ENCODE peak calls at places on chromosomes 6 and 20, in six cellular contexts. S is upper lobe of left lung, P is GM12891, O is HL-60, A is prostate gland, H is esophagus muscularis mucosa. I is an unnamed sample.

GRCh38 chr20:54940471-54940870 is 465.1 kb downstream of the DOK5 start:
- DNase-seq in S (no peak), P (no peak), O (no peak), A (no peak), H (no peak), I (no peak)

GRCh38 chr6:40755046-40755681 is 168.0 kb upstream of the LRFN2 start:
- DNase-seq in S (no peak), P (no peak), O (no peak), A (no peak), H (no peak), I (no peak)

GRCh38 chr20:38073307-38074010 is 39.9 kb downstream of the RPRD1B start:
- DNase-seq in S (peak; percentile 71), P (no peak), O (no peak), A (peak; percentile 44), H (peak; percentile 94), I (no peak)

GRCh38 chr6:154721460-154721859 is 11.8 kb upstream of the SCAF8 start:
- DNase-seq in S (no peak), P (no peak), O (no peak), A (no peak), H (no peak), I (no peak)

GRCh38 chr6:6712258-6712978 is 123.9 kb downstream of the LY86 start:
- DNase-seq in S (peak; percentile 80), P (no peak), O (peak; percentile 91), A (no peak), H (no peak), I (no peak)

GRCh38 chr6:45717027-45717426 is 298.6 kb downstream of the CLIC5 start:
- DNase-seq in S (no peak), P (no peak), O (no peak), A (no peak), H (no peak), I (no peak)

GRCh38 chr6:169250660-169251059 is 3.0 kb downstream of the THBS2 start:
- DNase-seq in S (no peak), P (no peak), O (no peak), A (no peak), H (no peak), I (no peak)

GRCh38 chr20:15703171-15703911 is 869.9 kb downstream of the KIF16B start:
- DNase-seq in S (no peak), P (no peak), O (no peak), A (no peak), H (no peak), I (no peak)

GRCh38 chr20:20820104-20820503 is 107.7 kb upstream of the RALGAPA2 start:
- DNase-seq in S (peak; percentile 47), P (no peak), O (no peak), A (no peak), H (no peak), I (no peak)

DNA sequence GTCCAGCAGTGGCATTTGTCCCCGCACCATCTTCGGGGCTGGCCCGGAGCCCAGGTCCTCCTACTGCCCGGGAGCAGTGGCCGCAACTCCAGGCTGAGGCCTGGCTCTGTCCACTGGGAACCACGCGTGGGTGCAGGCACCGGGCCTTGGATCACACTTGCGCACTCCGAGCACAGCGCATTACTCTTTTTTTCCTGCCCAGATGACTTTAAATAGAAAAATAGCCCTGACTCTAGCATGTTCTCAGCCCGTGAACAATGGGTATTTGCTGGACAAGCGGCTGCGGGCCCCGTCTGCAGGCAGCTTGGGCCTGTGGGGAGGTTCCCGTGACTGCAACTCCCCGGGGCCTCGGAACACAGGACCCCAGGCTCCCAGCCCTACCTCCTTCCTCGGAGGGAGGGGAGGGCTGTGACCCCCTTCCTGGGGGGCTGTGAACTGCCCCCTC is 162.2 kb downstream of the TBXT start:
- DNase-seq in S (no peak), P (no peak), O (no peak), A (no peak), H (peak; percentile 90), I (no peak)
- TF ChIP-seq POLR2AphosphoS5 in S (no peak), P (no peak), O (no peak), A (no peak), H (peak; percentile 28), I (no peak)

DNA sequence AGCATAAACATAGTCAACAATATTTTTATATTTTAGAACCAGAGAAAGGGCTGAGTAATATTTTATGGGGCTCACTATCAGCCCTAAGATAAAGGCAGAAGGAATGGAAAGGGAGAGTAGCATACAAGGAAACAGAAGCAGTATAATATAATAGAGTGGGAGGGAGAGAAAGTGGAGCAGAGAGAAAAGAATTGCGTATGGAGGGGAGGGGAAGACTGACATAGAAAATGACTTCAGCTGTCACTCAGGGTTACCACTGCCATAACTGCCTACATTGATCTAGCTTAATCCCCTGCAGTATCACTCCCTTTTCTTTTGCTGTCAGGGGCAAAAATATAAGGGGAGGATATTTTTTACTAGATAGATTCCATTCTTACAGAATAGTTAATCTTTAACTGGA is 1133.5 kb upstream of the MAP3K7 start:
- DNase-seq in S (no peak), P (no peak), O (no peak), A (no peak), H (no peak), I (no peak)
- TF ChIP-seq POLR2AphosphoS5 in S (no peak), P (no peak), O (no peak), A (no peak), H (no peak), I (no peak)

DNA sequence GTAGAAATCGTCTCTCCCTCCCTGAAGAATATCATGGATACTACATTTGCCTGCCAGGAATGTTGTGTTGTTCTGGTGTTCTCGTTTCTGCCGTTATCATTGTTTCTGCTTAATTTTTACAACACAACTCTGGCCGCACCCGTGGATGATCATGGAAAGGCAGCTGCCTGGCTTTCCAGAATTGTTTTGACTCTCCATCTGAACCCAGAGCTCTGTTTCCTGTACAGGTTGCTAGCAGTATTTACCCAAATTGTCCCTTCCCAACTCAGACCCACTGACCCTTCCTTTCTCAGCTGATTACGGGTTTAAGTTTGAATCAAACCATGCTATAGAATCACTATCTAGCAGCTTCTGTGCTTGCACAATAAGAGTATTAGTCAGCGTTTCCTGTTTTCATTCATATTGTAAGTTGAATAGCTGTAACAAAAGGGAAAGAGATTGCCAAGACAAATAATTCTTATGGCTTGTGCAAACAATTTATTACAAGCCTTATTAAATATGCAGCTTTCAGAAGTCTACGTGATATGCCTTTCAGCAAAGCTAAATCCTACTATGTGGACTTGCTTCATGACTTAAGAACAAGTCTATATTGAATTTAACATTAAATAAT is 139.0 kb downstream of the MTHFD1L start:
- DNase-seq in S (no peak), P (no peak), O (peak; percentile 43), A (peak; percentile 34), H (no peak), I (no peak)
- TF ChIP-seq POLR2AphosphoS5 in S (peak; percentile 29), P (no peak), O (no peak), A (peak; percentile 87), H (peak; percentile 50), I (no peak)

GRCh38 chr6:157091243-157091642 is 232.1 kb downstream of the TMEM242 start:
- DNase-seq in S (no peak), P (no peak), O (no peak), A (no peak), H (no peak), I (no peak)

GRCh38 chr6:157090736-157091135 is 232.6 kb downstream of the TMEM242 start:
- DNase-seq in S (no peak), P (no peak), O (no peak), A (no peak), H (no peak), I (no peak)

GRCh38 chr6:157088841-157089240 is 234.5 kb downstream of the TMEM242 start:
- DNase-seq in S (no peak), P (no peak), O (no peak), A (no peak), H (no peak), I (no peak)

GRCh38 chr6:157089258-157089657 is 234.1 kb downstream of the TMEM242 start:
- DNase-seq in S (no peak), P (no peak), O (no peak), A (no peak), H (no peak), I (no peak)

GRCh38 chr6:157089851-157090250 is 233.5 kb downstream of the TMEM242 start:
- DNase-seq in S (no peak), P (no peak), O (no peak), A (no peak), H (no peak), I (no peak)
- TF ChIP-seq POLR2AphosphoS5 in S (no peak), P (no peak), O (no peak), A (no peak), H (no peak), I (no peak)

GRCh38 chr6:27127874-27128795 is 119.4 kb upstream of the PRSS16 start:
- DNase-seq in S (no peak), P (no peak), O (no peak), A (no peak), H (no peak), I (no peak)
- TF ChIP-seq POLR2AphosphoS5 in S (no peak), P (no peak), O (no peak), A (no peak), H (no peak), I (no peak)